ENCODE peak calls at places on chromosomes 4 and X, in eight cellular contexts. Q, R, I, C, T, D, K and S are unnamed samples. For H3K27me3, the result is how much of the 10 kb centered on the place peaks cover.

GRCh38 chr4:183342541-183343533 is 20.6 kb upstream of the CLDN24 start:
- DNase-seq in Q (no peak), R (no peak), I (no peak), C (no peak), T (no peak), D (no peak), K (no peak), S (no peak)

GRCh38 chr4:167587361-167587760 is 353.1 kb upstream of the SPOCK3 start:
- DNase-seq in Q (no peak), R (no peak), I (peak), C (no peak), T (no peak), D (no peak), K (no peak), S (peak)

GRCh38 chrX:113644426-113644825 is 803.8 kb upstream of the AMOT start:
- DNase-seq in Q (no peak), R (no peak), I (peak), C (no peak), T (no peak), D (no peak), K (no peak), S (peak)

GRCh38 chr4:3236326-3236878 is 12.6 kb upstream of the MSANTD1 start:
- DNase-seq in Q (no peak), R (peak), I (no peak), C (no peak), T (no peak), D (no peak), K (no peak), S (no peak)

GRCh38 chrX:10725071-10725470 is 104.7 kb upstream of the MID1 start:
- DNase-seq in Q (no peak), R (no peak), I (no peak), C (no peak), T (no peak), D (peak), K (no peak), S (no peak)

GRCh38 chrX:70038951-70039350 is 10.8 kb downstream of the AWAT2 start:
- DNase-seq in Q (no peak), R (no peak), I (no peak), C (no peak), T (no peak), D (no peak), K (no peak), S (no peak)

GRCh38 chrX:111728096-111728495 is 47.1 kb downstream of the ALG13 start:
- DNase-seq in Q (no peak), R (no peak), I (no peak), C (no peak), T (no peak), D (peak), K (no peak), S (no peak)

GRCh38 chr4:122702939-122703338 is 29.6 kb upstream of the BBS12 start:
- DNase-seq in Q (no peak), R (no peak), I (no peak), C (no peak), T (no peak), D (no peak), K (no peak), S (no peak)

GRCh38 chrX:10198254-10198653 is 41.5 kb downstream of the CLCN4 start:
- DNase-seq in Q (no peak), R (no peak), I (no peak), C (no peak), T (no peak), D (peak), K (no peak), S (no peak)

GRCh38 chr4:126790633-126791032 is 842.1 kb upstream of the INTU start:
- DNase-seq in Q (no peak), R (no peak), I (no peak), C (no peak), T (no peak), D (peak), K (no peak), S (no peak)

GRCh38 chr4:25525896-25526295 is 129.8 kb upstream of the SLC34A2 start:
- DNase-seq in Q (no peak), R (no peak), I (no peak), C (no peak), T (no peak), D (no peak), K (no peak), S (no peak)

GRCh38 chr4:1291091-1291490 is 1.4 kb downstream of the MAEA start:
- DNase-seq in Q (no peak), R (no peak), I (no peak), C (no peak), T (no peak), D (no peak), K (no peak), S (no peak)

GRCh38 chr4:94714761-94715160 is 43.0 kb upstream of the BMPR1B start:
- DNase-seq in Q (no peak), R (no peak), I (no peak), C (no peak), T (no peak), D (peak), K (no peak), S (no peak)

GRCh38 chr4:29046166-29046565 is 1674.0 kb upstream of the PCDH7 start:
- DNase-seq in Q (no peak), R (no peak), I (peak), C (no peak), T (no peak), D (peak), K (no peak), S (no peak)

DNA sequence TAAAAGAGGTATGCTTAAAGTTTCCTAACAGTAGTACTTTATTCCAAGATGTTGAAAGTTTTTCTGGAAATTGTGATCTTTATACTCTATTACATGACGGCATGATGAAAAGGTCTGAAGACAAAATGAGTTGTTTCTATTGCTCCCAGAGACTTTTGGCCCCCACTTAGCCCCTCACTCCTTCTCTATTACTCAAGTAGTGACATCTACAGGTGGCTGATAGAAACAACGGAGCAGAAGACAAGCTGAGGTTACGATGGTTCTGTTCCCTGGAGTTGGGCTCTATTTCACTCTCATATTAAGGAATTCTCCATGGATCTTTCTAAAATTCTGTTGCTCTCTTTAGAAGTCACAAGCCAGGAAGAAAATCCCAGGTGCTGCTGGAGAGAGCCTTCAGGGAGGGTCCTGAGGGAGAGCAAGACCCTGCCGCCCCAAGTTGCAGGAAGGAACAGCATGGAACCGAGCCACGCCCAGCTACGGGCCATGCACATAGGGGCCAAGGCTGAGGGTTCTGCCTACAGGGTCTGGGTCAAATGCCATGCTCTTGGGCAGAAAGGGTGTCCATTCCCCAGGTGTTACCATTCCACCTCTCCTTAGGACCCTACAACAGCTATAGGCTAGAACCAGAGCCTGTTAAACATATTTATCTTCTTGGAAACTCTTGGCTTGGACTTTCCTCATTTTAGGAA is 22.7 kb downstream of the RPL9 start:
- DNase-seq in Q (no peak), R (no peak), I (no peak), C (no peak), T (no peak), D (no peak), K (no peak), S (no peak)
- TF ChIP-seq CTCF in Q (no peak), R (peak), I (peak), C (peak), T (no peak), D (peak), K (peak), S (peak)

DNA sequence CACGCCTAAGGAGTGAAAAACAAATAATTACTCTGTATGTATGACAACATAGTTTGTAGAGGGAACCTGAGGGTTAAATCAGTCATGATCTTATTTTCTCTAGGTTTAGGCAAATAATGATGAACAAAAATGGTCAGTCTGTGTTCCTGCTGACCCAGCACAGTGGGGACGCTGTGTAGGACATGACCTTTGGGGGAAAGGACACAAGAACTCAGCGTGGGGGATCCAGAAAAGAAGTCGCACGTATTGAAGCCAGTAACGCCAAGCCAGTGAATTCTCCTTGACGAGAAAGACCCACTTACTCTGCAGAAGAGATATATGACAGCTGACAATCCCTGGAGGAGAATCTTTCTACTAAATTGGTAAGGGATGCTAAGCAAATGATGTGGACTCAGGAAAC is 36.6 kb downstream of the HELT start:
- DNase-seq in Q (no peak), R (no peak), I (no peak), C (no peak), T (no peak), D (no peak), K (no peak), S (no peak)
- H3K27me3 ChIP-seq in Q (under half), R (under half), I (under half), C (under half), T (under half), D (under half), K (under half), S (under half)

GRCh38 chr4:8308856-8309771 is 39.6 kb downstream of the HTRA3 start:
- DNase-seq in Q (peak), R (peak), I (no peak), C (no peak), T (peak), D (peak), K (peak), S (no peak)
- TF ChIP-seq CTCF in Q (peak), R (no peak), I (peak), C (no peak), T (peak), D (no peak), K (no peak), S (no peak)

GRCh38 chr4:155094421-155094820 is 114.0 kb upstream of the NPY2R start:
- DNase-seq in Q (no peak), R (no peak), I (no peak), C (no peak), T (no peak), D (no peak), K (no peak), S (no peak)

GRCh38 chr4:155099231-155099630 is 109.2 kb upstream of the NPY2R start:
- DNase-seq in Q (no peak), R (no peak), I (no peak), C (no peak), T (no peak), D (no peak), K (no peak), S (no peak)
- H3K27me3 ChIP-seq in Q (under half), R (under half), I (under half), C (under half), T (under half), D (under half), K (under half), S (under half)